ENCODE peak calls at places on chromosomes 12 and 14, in ten cellular contexts. I is CD8-positive, alpha-beta T cell; O is lung; M is ovary; G is IMR-90; K is HFFc6; U is nephron progenitor cell; C is left ventricle myocardium inferior; B is MCF 10A; D is mammary epithelial cell. Y is an unnamed sample.

GRCh38 chr14:101173698-101174521 is 270.4 kb upstream of the RTL1 start:
- DNase-seq in K (no peak), C (no peak), O (no peak), B (no peak), I (no peak), D (no peak), U (no peak), M (no peak), G (no peak), Y (no peak)

GRCh38 chr14:68709007-68709406 is 83.9 kb downstream of the ZFP36L1 start:
- DNase-seq in G (no peak), K (no peak), U (no peak), O (no peak), C (no peak), D (no peak), B (no peak), M (no peak), I (no peak), Y (no peak)

GRCh38 chr12:75944097-75944904 is 87.3 kb downstream of the PHLDA1 start:
- DNase-seq in M (no peak), O (no peak), D (peak; percentile 93), I (no peak), K (peak; percentile 89), U (no peak), B (peak; percentile 78), G (peak; percentile 95), C (no peak), Y (peak; percentile 44)

GRCh38 chr14:55388160-55388559 is 23.5 kb downstream of the ATG14 start:
- DNase-seq in I (no peak), O (no peak), B (no peak), M (no peak), C (no peak), U (no peak), D (peak; percentile 58), G (peak; percentile 95), K (peak; percentile 77), Y (no peak)

GRCh38 chr14:93456356-93456755 is 25.6 kb downstream of the UNC79 start:
- DNase-seq in D (peak; percentile 66), B (peak; percentile 21), U (no peak), K (no peak), I (no peak), O (no peak), C (no peak), M (no peak), G (no peak), Y (no peak)

GRCh38 chr14:36663404-36664321 is 2.0 kb downstream of the PAX9 start:
- DNase-seq in U (peak; percentile 57), O (no peak), D (no peak), B (peak; percentile 45), G (no peak), C (no peak), M (no peak), I (no peak), K (peak; percentile 4), Y (no peak)

GRCh38 chr12:15689751-15690191 is 99.4 kb downstream of the EPS8 start:
- DNase-seq in B (no peak), M (no peak), I (no peak), O (no peak), D (peak; percentile 8), G (no peak), C (no peak), U (no peak), K (no peak), Y (no peak)

GRCh38 chr14:94009767-94010166 is 12.7 kb downstream of the CCDC197 start:
- DNase-seq in B (peak; percentile 61), O (no peak), K (peak; percentile 18), D (peak; percentile 77), M (no peak), U (no peak), C (no peak), I (no peak), G (peak; percentile 63), Y (no peak)

DNA sequence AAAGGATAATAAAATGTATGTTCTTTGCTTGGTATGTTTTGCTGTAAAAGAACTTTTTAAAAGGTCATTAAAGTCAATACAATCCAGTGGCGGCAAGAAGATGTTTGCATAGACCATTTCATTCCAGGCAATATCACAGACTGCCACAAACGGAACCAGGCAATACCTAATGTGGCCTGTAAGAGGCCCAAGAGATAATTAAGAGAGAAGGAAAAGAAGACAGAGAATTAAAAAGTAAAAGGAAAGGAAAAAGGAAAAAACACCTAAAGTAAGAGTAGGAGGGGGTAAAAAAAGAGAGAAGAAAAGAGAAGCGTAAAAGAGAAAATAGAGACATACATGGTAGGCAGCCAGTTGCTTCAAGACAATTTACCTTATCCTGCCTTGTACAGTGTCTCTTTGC is 6.8 kb upstream of the ARHGAP5 start:
- DNase-seq in I (no peak), C (no peak), K (no peak), O (no peak), U (no peak), G (no peak), D (no peak), B (no peak), M (no peak), Y (no peak)
- TF ChIP-seq CTCF in I (no peak), C (no peak), K (peak; percentile 30), O (no peak), U (no peak), G (no peak), D (no peak), B (no peak), M (no peak), Y (no peak)

DNA sequence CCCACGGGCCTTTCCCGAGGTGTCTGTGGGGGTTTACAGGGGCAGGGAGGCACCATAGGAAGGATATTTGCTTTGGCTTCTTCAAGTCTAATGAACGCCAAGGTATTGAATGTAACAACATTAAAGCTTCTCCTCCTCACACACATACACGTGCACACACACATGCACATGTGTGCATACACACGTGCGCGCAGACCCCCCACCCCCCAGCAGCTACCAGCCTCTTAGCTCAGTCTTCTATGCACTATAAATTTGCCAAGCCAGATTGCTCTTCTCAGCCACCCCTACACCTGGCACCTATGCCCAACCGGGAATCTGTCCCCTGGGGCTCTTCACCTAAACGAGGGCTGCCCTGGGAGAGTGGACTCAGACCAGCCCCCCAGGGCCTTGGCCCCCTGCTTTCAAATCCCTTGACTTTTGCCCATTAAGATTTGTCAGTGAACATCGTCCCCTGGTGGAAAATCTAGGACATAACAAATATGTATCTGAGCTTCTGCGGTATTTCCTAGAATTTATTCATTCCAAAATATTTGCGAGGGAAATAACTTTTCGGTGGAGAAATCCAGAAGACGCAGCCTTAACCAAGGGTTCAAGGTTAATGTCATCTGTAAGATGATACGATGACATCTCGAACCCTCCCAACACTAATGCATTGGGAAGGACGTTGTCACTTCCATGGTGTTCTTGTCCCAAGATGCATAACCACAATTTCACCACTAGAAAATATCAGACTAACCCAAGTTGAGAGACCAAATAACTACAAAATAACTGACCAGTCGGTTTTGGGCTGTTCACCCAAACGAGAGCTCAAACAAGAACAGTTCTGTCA is 330.4 kb downstream of the MED13L start:
- DNase-seq in D (no peak), C (no peak), K (peak; percentile 23), U (no peak), B (no peak), M (no peak), G (peak; percentile 10), I (no peak), O (no peak), Y (no peak)
- TF ChIP-seq CTCF in D (peak; percentile 47), C (peak; percentile 39), K (peak; percentile 90), U (peak; percentile 63), B (peak; percentile 33), M (no peak), G (peak; percentile 58), I (no peak), O (no peak), Y (peak; percentile 37)

GRCh38 chr12:27434673-27435565 is 11.6 kb upstream of the SMCO2 start:
- DNase-seq in U (peak; percentile 21), M (peak; percentile 28), B (peak; percentile 19), K (no peak), I (peak; percentile 15), O (no peak), C (no peak), G (no peak), D (no peak), Y (no peak)
- TF ChIP-seq CTCF in U (peak; percentile 32), M (no peak), B (peak; percentile 57), K (peak; percentile 80), I (peak; percentile 64), O (no peak), C (peak; percentile 74), G (peak; percentile 49), D (peak; percentile 68), Y (peak; percentile 46)

DNA sequence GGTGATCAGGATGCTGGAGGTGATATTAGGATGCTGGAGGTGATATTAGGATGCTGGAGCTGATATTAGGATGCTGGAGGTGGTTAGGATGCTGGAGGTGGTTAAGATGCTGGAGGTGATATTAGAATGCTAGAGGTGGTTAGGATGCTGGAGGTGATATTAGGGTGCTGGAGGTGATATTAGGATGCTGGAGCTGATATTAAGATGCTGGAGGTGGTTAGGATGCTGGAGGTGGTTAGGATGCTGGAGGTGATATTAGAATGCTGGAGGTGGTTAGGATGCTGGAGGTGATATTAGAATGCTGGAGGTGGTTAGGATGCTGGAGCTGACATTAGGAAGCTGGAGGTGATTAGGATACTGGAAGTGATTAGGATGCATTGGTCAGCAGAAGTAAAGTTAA is 101.4 kb downstream of the CALM1 start:
- DNase-seq in I (no peak), B (no peak), U (no peak), C (no peak), G (no peak), O (no peak), M (no peak), K (no peak), D (no peak), Y (no peak)
- TF ChIP-seq CTCF in I (no peak), B (no peak), U (no peak), C (no peak), G (no peak), O (no peak), M (no peak), K (no peak), D (no peak), Y (no peak)

GRCh38 chr12:45213107-45213506 is 2.8 kb upstream of the ANO6 start:
- DNase-seq in G (no peak), B (no peak), U (no peak), O (no peak), M (no peak), K (no peak), C (no peak), I (no peak), D (no peak), Y (no peak)
- TF ChIP-seq CTCF in G (no peak), B (no peak), U (no peak), O (no peak), M (no peak), K (peak; percentile 56), C (no peak), I (no peak), D (no peak), Y (no peak)

DNA sequence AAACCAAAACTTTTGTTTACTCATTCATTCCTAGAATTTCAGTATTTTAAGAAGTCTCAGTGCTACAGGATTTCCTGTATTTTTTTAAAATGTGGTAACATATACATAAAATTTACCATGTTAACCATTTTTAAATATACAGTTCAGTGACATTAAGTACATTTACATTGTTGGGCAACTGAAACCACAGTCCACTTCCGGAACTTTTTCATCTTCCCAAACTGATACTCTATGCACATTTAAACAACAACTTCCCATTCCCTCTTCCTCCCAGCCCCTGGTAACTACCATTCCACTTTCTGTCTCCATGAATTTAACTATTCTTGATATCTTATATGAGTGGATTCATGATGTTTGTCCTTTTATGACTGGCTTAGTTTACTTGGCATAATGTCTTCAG is 30.4 kb downstream of the PDE3A start:
- DNase-seq in D (no peak), U (no peak), M (no peak), G (no peak), O (no peak), C (no peak), B (no peak), I (no peak), K (no peak), Y (no peak)
- TF ChIP-seq CTCF in D (no peak), U (no peak), M (no peak), G (no peak), O (no peak), C (no peak), B (no peak), I (no peak), K (no peak), Y (no peak)